ENCODE peak calls at places on chromosomes 5 and 9, in five cellular contexts. Q is T1000, H is mucosa of gallbladder, J is fibroblast of the conjunctiva, T is psoas muscle. Y is an unnamed sample.

GRCh38 chr9:136095028-136095494 is at the start of gene NACC2:
- DNase-seq in Q (no peak), H (peak; percentile 68), J (no peak), T (peak; percentile 79), Y (no peak)

GRCh38 chr5:59128646-59129290 is 545.9 kb downstream of the RAB3C start:
- DNase-seq in Q (no peak), H (no peak), J (no peak), T (no peak), Y (no peak)

GRCh38 chr5:171978519-171978918 is 27.9 kb downstream of the FBXW11 start:
- DNase-seq in Q (no peak), H (no peak), J (no peak), T (no peak), Y (no peak)

GRCh38 chr5:58348996-58349728 is 110.7 kb downstream of the PLK2 start:
- DNase-seq in Q (no peak), H (no peak), J (no peak), T (no peak), Y (no peak)

GRCh38 chr5:107602896-107603295 is 67.8 kb downstream of the EFNA5 start:
- DNase-seq in Q (no peak), H (no peak), J (no peak), T (no peak), Y (no peak)

GRCh38 chr5:57216714-57217113 is 42.9 kb downstream of the GPBP1 start:
- DNase-seq in Q (no peak), H (no peak), J (peak; percentile 14), T (no peak), Y (no peak)

GRCh38 chr5:171342362-171343111 is 33.5 kb downstream of the TLX3 start:
- DNase-seq in Q (no peak), H (peak; percentile 38), J (peak; percentile 49), T (no peak), Y (no peak)

GRCh38 chr9:16540996-16541668 is 329.3 kb downstream of the BNC2 start:
- DNase-seq in Q (no peak), H (no peak), J (no peak), T (no peak), Y (no peak)

GRCh38 chr5:135546014-135546413 is 10.2 kb upstream of the NEUROG1 start:
- DNase-seq in Q (no peak), H (no peak), J (no peak), T (no peak), Y (no peak)

GRCh38 chr5:994821-995220 is 13.8 kb upstream of the NKD2 start:
- DNase-seq in Q (no peak), H (no peak), J (no peak), T (no peak), Y (no peak)

GRCh38 chr5:78755822-78756429 is 107.4 kb upstream of the LHFPL2 start:
- DNase-seq in Q (no peak), H (no peak), J (no peak), T (no peak), Y (no peak)

GRCh38 chr9:122234022-122234748 is 5.4 kb upstream of the LHX6 start:
- DNase-seq in Q (no peak), H (no peak), J (no peak), T (no peak), Y (no peak)

GRCh38 chr5:93189707-93190120 is 391.3 kb downstream of the NR2F1-AS1 start:
- DNase-seq in Q (no peak), H (no peak), J (peak; percentile 16), T (no peak), Y (no peak)

GRCh38 chr5:36826694-36827093 is 49.9 kb upstream of the NIPBL start:
- DNase-seq in Q (no peak), H (no peak), J (no peak), T (no peak), Y (no peak)

GRCh38 chr9:37952731-37953130 is 48.8 kb upstream of the SLC25A51 start:
- DNase-seq in Q (no peak), H (no peak), J (no peak), T (no peak), Y (no peak)

GRCh38 chr5:9971301-9971700 is 278.4 kb downstream of the ATPSCKMT start:
- DNase-seq in Q (no peak), H (no peak), J (no peak), T (no peak), Y (no peak)

GRCh38 chr5:80369521-80369920 is 38.3 kb upstream of the ZFYVE16 start:
- DNase-seq in Q (no peak), H (no peak), J (no peak), T (no peak), Y (no peak)

GRCh38 chr9:134548618-134549017 is 93.0 kb upstream of the COL5A1 start:
- DNase-seq in Q (no peak), H (no peak), J (no peak), T (no peak), Y (no peak)

GRCh38 chr9:136964833-136965422 is 12.4 kb upstream of the PTGDS start:
- DNase-seq in Q (no peak), H (no peak), J (no peak), T (no peak), Y (no peak)

GRCh38 chr5:2752059-2752874 is 790 bp upstream of the IRX2 start:
- DNase-seq in Q (peak; percentile 46), H (no peak), J (no peak), T (no peak), Y (no peak)

GRCh38 chr5:146101646-146102045 is 3.7 kb downstream of the PLAC8L1 start:
- DNase-seq in Q (no peak), H (no peak), J (no peak), T (no peak), Y (no peak)

GRCh38 chr5:73365301-73365853 is 83.2 kb downstream of the FOXD1 start:
- DNase-seq in Q (peak; percentile 29), H (no peak), J (peak; percentile 87), T (no peak), Y (no peak)

GRCh38 chr5:1961952-1962595 is 79.3 kb upstream of the IRX4 start:
- DNase-seq in Q (no peak), H (no peak), J (no peak), T (no peak), Y (no peak)

GRCh38 chr9:87040410-87041009 is 93.2 kb upstream of the GAS1 start:
- DNase-seq in Q (no peak), H (no peak), J (no peak), T (no peak), Y (no peak)

GRCh38 chr5:125257057-125257970 is 510.9 kb upstream of the ZNF608 start:
- DNase-seq in Q (no peak), H (no peak), J (peak; percentile 28), T (no peak), Y (no peak)

GRCh38 chr9:115016369-115016768 is 86.0 kb upstream of the TNFSF8 start:
- DNase-seq in Q (no peak), H (no peak), J (no peak), T (no peak), Y (no peak)

GRCh38 chr5:149549461-149550266 is 1.6 kb downstream of the CSNK1A1 start:
- DNase-seq in Q (no peak), H (no peak), J (no peak), T (no peak), Y (no peak)

GRCh38 chr5:59390074-59390659 is 503.4 kb downstream of the PDE4D start:
- DNase-seq in Q (no peak), H (no peak), J (peak; percentile 8), T (no peak), Y (no peak)

GRCh38 chr9:22040760-22041159 is 31.7 kb upstream of the CDKN2B start:
- DNase-seq in Q (no peak), H (no peak), J (no peak), T (no peak), Y (no peak)

GRCh38 chr5:95281211-95281610 is 3.7 kb downstream of the MCTP1 start:
- DNase-seq in Q (no peak), H (no peak), J (no peak), T (no peak), Y (no peak)

GRCh38 chr5:115258001-115258400 is 4.7 kb downstream of the PGGT1B start:
- DNase-seq in Q (no peak), H (no peak), J (no peak), T (no peak), Y (no peak)

Y was measured in cortex of kidney.